ENCODE peak calls at places on chromosomes 16 and 17, in four cellular contexts. R, Q, P and F are unnamed samples.

GRCh38 chr17:67055041-67055443 is 10.7 kb downstream of the CACNG1 start:
- DNase-seq in P (no peak), Q (no peak), R (no peak), F (no peak)

GRCh38 chr17:74180336-74180735 is 23.1 kb upstream of the RPL38 start:
- DNase-seq in P (no peak), Q (no peak), R (no peak), F (no peak)

GRCh38 chr16:4846503-4846900 is 586 bp downstream of the GLYR1 start:
- DNase-seq in R (no peak), Q (peak; percentile 53), P (peak; percentile 31), F (peak; percentile 56)

GRCh38 chr17:79839363-79840203 is at the start of gene CBX4:
- DNase-seq in Q (peak; percentile 90), P (peak; percentile 97), R (peak; percentile 87), F (peak; percentile 93)

GRCh38 chr17:596763-597644 is 117.6 kb downstream of the VPS53 start:
- DNase-seq in R (peak; percentile 75), Q (peak; percentile 28), P (no peak), F (peak; percentile 56)

GRCh38 chr16:24526701-24527470 is 12.5 kb upstream of the RBBP6 start:
- DNase-seq in Q (no peak), R (no peak), P (no peak), F (no peak)

GRCh38 chr17:3669085-3669347 is 404 bp downstream of the EMC6 start:
- DNase-seq in Q (no peak), P (no peak), R (no peak), F (no peak)

GRCh38 chr17:62860962-62861873 is 53.1 kb upstream of the MARCHF10 start:
- DNase-seq in R (no peak), Q (no peak), P (no peak), F (no peak)

GRCh38 chr17:784143-784542 is 2.0 kb downstream of the MRM3 start:
- DNase-seq in P (no peak), R (no peak), Q (no peak), F (no peak)

GRCh38 chr16:30068750-30069574 is 3.4 kb downstream of the ALDOA start:
- DNase-seq in Q (no peak), P (no peak), R (no peak), F (no peak)

GRCh38 chr17:44086364-44087311 is 16.1 kb downstream of the G6PC3 start:
- DNase-seq in Q (peak; percentile 85), P (no peak), R (peak; percentile 37), F (peak; percentile 88)

GRCh38 chr17:57040571-57040970 is 44.5 kb upstream of the AKAP1 start:
- DNase-seq in R (no peak), P (no peak), Q (no peak), F (no peak)
- TF ChIP-seq CTCF in R (no peak), P (no peak), Q (no peak), F (no peak)

GRCh38 chr17:69898606-69899005 is 176.4 kb upstream of the KCNJ16 start:
- DNase-seq in Q (no peak), P (no peak), R (no peak), F (peak; percentile 76)

GRCh38 chr17:69900829-69901228 is 174.2 kb upstream of the KCNJ16 start:
- DNase-seq in R (no peak), P (no peak), Q (no peak), F (no peak)

GRCh38 chr17:69900101-69900500 is 174.9 kb upstream of the KCNJ16 start:
- DNase-seq in P (no peak), Q (no peak), R (no peak), F (no peak)
- H3K4me3 ChIP-seq in P (no peak overlapping the region), Q (no peak overlapping the region), R (no peak overlapping the region), F (no peak overlapping the region)

DNA sequence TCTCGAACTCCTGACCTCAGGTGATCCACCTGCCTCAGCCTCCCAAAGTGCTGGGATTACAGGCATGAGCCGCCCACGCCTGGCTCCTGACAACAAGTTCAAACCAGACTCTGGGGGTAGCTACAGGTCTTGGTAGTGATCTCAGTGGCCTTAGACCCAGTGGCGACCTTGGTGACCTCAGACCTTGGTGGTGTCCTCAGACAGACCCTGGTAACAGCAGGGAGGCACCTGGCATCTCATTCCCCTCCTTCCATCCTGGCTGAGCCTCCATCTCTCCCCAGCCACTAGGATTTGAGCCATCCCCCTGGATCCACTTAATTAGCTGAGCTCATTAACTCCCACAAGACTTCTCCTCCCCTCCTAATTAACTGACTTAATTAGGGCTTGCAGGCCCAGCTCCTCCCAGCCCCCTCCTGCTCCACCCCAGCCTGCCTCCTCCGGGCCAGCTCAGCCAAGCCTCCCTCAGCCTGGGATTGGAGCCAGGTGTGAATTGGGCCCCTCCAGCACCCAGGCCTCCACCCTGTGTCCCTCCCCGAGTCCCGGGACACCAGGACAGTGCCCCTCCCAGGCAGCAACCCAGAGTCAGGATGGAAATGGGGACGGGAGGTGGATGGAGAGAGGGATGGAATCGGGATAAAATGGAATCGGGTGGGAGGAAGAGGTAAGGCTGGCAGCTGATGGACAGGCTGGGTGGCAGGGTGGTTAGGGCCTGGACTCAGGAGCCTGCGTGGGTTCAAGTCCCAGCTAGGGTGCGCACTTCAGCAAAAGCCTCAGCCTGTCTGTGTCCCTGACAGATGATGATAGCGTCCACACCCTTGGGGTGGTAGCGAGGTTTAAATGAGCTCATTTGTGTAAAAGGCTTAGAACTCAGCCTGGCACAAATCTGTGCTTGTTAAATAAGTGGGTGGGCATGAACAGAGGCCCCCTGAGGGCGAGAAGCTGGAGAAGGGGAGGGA is 11.2 kb upstream of the SBK1 start:
- DNase-seq in Q (no peak), R (no peak), P (no peak), F (no peak)
- TF ChIP-seq CTCF in Q (no peak), R (peak; percentile 19), P (no peak), F (no peak)

GRCh38 chr17:29572691-29573557 is 4.4 kb downstream of the TP53I13 start:
- DNase-seq in R (no peak), Q (peak; percentile 47), P (peak; percentile 73), F (peak; percentile 53)
- H3K4me3 ChIP-seq in R (no peak overlapping the region), Q (no peak overlapping the region), P (peak overlapping the region; percentile 63), F (no peak overlapping the region)

DNA sequence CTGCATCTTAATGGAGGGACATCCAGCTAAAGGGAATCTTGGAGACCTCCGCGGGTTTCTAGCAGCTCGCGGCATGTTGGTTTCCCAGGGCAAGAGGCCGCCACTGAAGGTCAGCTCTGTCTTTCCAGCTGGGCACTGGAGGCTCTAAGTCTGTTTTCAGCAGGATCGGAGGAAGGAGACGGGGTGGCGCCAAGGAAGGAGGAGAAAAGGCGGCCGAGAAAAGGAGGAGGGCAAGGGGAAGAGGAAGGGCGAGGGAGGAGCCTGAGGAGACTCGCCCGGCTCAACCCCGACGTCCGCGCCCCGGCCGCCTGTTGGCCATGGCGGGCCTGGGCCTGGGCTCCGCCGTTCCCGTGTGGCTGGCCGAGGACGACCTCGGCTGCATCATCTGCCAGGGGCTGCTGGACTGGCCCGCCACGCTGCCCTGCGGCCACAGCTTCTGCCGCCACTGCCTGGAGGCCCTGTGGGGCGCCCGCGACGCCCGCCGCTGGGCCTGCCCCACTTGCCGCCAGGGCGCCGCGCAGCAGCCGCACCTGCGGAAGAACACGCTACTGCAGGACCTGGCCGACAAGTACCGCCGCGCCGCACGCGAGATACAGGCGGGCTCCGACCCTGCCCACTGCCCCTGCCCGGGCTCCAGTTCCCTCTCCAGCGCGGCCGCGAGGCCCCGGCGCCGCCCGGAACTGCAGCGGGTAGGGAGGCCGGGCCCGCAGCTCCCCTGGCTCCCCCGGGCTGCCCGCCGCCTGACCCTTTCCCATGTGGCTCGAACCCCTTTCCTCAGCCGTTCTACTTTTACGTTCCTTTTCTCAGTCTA is at the start of gene RNF135:
- DNase-seq in P (peak; percentile 86), Q (peak; percentile 86), R (peak; percentile 63), F (peak; percentile 88)
- TF ChIP-seq CTCF in P (peak; percentile 64), Q (peak; percentile 1), R (peak; percentile 28), F (peak; percentile 8)

DNA sequence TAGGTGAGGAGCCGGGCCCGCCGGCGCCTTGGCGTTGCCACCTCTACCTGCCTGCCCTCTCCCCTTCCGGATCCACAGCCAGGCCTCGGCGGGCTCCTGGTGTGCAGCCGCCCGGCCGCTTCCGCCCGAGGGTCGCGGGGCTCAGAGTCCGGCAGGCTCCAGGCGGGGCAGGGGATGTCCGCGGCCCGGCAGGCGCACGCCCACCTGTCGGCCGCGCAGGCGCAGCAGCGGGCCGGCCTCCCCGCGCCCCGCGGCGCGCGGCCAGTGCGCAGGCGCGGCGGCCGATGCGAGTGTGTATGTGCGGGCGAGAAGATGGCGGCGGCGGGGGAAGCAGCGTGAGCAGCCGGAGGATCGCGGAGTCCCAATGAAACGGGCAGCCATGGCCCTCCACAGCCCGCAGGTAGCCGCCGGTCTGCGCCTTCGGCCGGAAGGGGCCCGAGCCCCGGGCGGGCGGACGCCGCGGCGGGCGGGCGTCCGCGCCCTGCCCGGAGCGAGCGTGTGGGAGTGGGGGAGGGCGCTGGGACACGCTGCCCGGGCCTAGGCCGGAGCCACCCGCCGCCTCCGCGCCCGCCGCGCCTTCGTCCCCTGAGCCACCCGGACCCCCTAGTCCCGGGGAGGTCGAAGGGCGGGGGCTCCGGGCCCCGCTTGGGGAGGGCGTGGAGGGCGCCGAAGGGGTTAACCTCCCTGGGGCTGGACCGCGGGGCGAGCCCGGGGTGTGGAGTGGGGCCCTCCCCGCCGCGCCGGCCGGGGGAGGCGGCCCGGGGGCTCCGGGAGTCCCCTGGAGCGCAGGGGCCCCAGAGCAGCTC is at the start of gene USP10:
- DNase-seq in P (peak; percentile 79), R (peak; percentile 37), Q (peak; percentile 64), F (peak; percentile 66)
- H3K4me3 ChIP-seq in P (peak within 1 kb of the TSS; percentile 100), R (peak within 1 kb of the TSS; percentile 90), Q (peak within 1 kb of the TSS; percentile 90), F (peak within 1 kb of the TSS; percentile 81)